ENCODE peak calls at places on chromosome 14, in ten cellular contexts. Y, X, O, T, N, V, F, J, K and G are unnamed samples.

GRCh38 chr14:60632777-60633176 is 16.5 kb downstream of the SIX1 start:
- DNase-seq in Y (no peak), X (no peak), O (no peak), T (no peak), N (no peak), V (no peak), F (no peak), J (no peak), K (no peak), G (no peak)

GRCh38 chr14:94681300-94682060 is 69.3 kb downstream of the SERPINA3 start:
- DNase-seq in Y (no peak), X (no peak), O (peak), T (no peak), N (no peak), V (no peak), F (no peak), J (no peak), K (no peak), G (peak)

GRCh38 chr14:74018029-74018703 is 922 bp downstream of the ENTPD5 start:
- DNase-seq in Y (no peak), X (no peak), O (no peak), T (no peak), N (no peak), V (no peak), F (no peak), J (no peak), K (no peak), G (no peak)

GRCh38 chr14:23005861-23006534 is 3.9 kb downstream of the C14orf93 start:
- DNase-seq in Y (no peak), X (no peak), O (no peak), T (no peak), N (no peak), V (no peak), F (no peak), J (no peak), K (no peak), G (no peak)

GRCh38 chr14:87888136-87888999 is 104.6 kb downstream of the GALC start:
- DNase-seq in Y (no peak), X (no peak), O (peak), T (no peak), N (peak), V (no peak), F (no peak), J (no peak), K (peak), G (no peak)

GRCh38 chr14:30786701-30787100 is 87.7 kb upstream of the COCH start:
- DNase-seq in Y (no peak), X (no peak), O (no peak), T (no peak), N (no peak), V (no peak), F (no peak), J (no peak), K (no peak), G (no peak)

GRCh38 chr14:58690801-58691516 is 53.2 kb downstream of the DACT1 start:
- DNase-seq in Y (no peak), X (no peak), O (no peak), T (no peak), N (no peak), V (no peak), F (peak), J (no peak), K (no peak), G (no peak)

GRCh38 chr14:76467843-76468242 is 91.9 kb downstream of the ESRRB start:
- DNase-seq in Y (no peak), X (no peak), O (no peak), T (no peak), N (no peak), V (no peak), F (no peak), J (no peak), K (no peak), G (no peak)

GRCh38 chr14:21084988-21085853 is 13.2 kb downstream of the ZNF219 start:
- DNase-seq in Y (no peak), X (peak), O (peak), T (no peak), N (no peak), V (no peak), F (peak), J (no peak), K (no peak), G (peak)

GRCh38 chr14:89032086-89032649 is 207.7 kb downstream of the TTC8 start:
- DNase-seq in Y (no peak), X (no peak), O (no peak), T (no peak), N (no peak), V (no peak), F (no peak), J (no peak), K (no peak), G (no peak)

GRCh38 chr14:28609228-28609828 is 157.3 kb upstream of the FOXG1 start:
- DNase-seq in Y (no peak), X (no peak), O (peak), T (peak), N (no peak), V (no peak), F (peak), J (peak), K (no peak), G (peak)

GRCh38 chr14:30547388-30548048 is 11.4 kb upstream of the G2E3 start:
- DNase-seq in Y (no peak), X (no peak), O (no peak), T (no peak), N (no peak), V (no peak), F (peak), J (no peak), K (no peak), G (no peak)

GRCh38 chr14:91363776-91364523 is 53.7 kb downstream of the CCDC88C start:
- DNase-seq in Y (no peak), X (no peak), O (peak), T (no peak), N (no peak), V (no peak), F (peak), J (no peak), K (no peak), G (no peak)

GRCh38 chr14:83463500-83464098 is 1929.9 kb upstream of the SEL1L start:
- DNase-seq in Y (no peak), X (no peak), O (peak), T (no peak), N (no peak), V (peak), F (no peak), J (peak), K (no peak), G (no peak)

GRCh38 chr14:68625366-68626090 is 167.3 kb downstream of the ZFP36L1 start:
- DNase-seq in Y (no peak), X (no peak), O (no peak), T (no peak), N (no peak), V (no peak), F (no peak), J (no peak), K (no peak), G (no peak)

GRCh38 chr14:93962701-93963601 is 13.4 kb downstream of the ASB2 start:
- DNase-seq in Y (no peak), X (no peak), O (no peak), T (no peak), N (no peak), V (no peak), F (peak), J (no peak), K (peak), G (no peak)

GRCh38 chr14:93655078-93655750 is 133.1 kb downstream of the PRIMA1 start:
- DNase-seq in Y (no peak), X (no peak), O (no peak), T (no peak), N (no peak), V (no peak), F (no peak), J (no peak), K (no peak), G (no peak)

GRCh38 chr14:52922656-52923055 is 28.2 kb downstream of the FERMT2 start:
- DNase-seq in Y (no peak), X (no peak), O (no peak), T (no peak), N (no peak), V (no peak), F (no peak), J (no peak), K (no peak), G (no peak)

GRCh38 chr14:83096092-83096491 is 1562.4 kb upstream of the SEL1L start:
- DNase-seq in Y (no peak), X (no peak), O (no peak), T (no peak), N (no peak), V (peak), F (no peak), J (no peak), K (no peak), G (no peak)

GRCh38 chr14:73764881-73765280 is 50.7 kb upstream of the PNMA1 start:
- DNase-seq in Y (no peak), X (no peak), O (peak), T (no peak), N (peak), V (no peak), F (no peak), J (peak), K (no peak), G (no peak)

GRCh38 chr14:26872510-26872909 is 274.7 kb upstream of the NOVA1 start:
- DNase-seq in Y (no peak), X (no peak), O (no peak), T (peak), N (no peak), V (no peak), F (no peak), J (no peak), K (no peak), G (no peak)

GRCh38 chr14:32421781-32422180 is 92.7 kb downstream of the AKAP6 start:
- DNase-seq in Y (no peak), X (no peak), O (no peak), T (no peak), N (no peak), V (no peak), F (no peak), J (no peak), K (no peak), G (no peak)

GRCh38 chr14:29857545-29857944 is 70.1 kb downstream of the PRKD1 start:
- DNase-seq in Y (no peak), X (no peak), O (no peak), T (no peak), N (no peak), V (no peak), F (no peak), J (no peak), K (no peak), G (no peak)

GRCh38 chr14:61080591-61081010 is 99.6 kb downstream of the SLC38A6 start:
- DNase-seq in Y (no peak), X (no peak), O (no peak), T (no peak), N (no peak), V (peak), F (no peak), J (no peak), K (no peak), G (no peak)

GRCh38 chr14:22802860-22803562 is 12.2 kb downstream of the SLC7A7 start:
- DNase-seq in Y (no peak), X (no peak), O (no peak), T (no peak), N (no peak), V (no peak), F (no peak), J (no peak), K (no peak), G (no peak)

GRCh38 chr14:69643430-69644200 is 32.2 kb downstream of the SUSD6 start:
- DNase-seq in Y (no peak), X (no peak), O (peak), T (no peak), N (peak), V (no peak), F (no peak), J (no peak), K (peak), G (no peak)

GRCh38 chr14:58239259-58240210 is 5.1 kb upstream of the PSMA3 start:
- DNase-seq in Y (peak), X (peak), O (peak), T (peak), N (peak), V (no peak), F (peak), J (peak), K (peak), G (peak)

GRCh38 chr14:59905193-59905592 is 14.8 kb upstream of the LRRC9 start:
- DNase-seq in Y (no peak), X (no peak), O (no peak), T (no peak), N (no peak), V (no peak), F (no peak), J (no peak), K (no peak), G (no peak)

GRCh38 chr14:93019367-93019843 is 96.3 kb downstream of the ITPK1 start:
- DNase-seq in Y (no peak), X (no peak), O (no peak), T (no peak), N (no peak), V (no peak), F (no peak), J (peak), K (no peak), G (peak)

GRCh38 chr14:76977793-76978730 is 50.4 kb downstream of the IRF2BPL start:
- DNase-seq in Y (peak), X (peak), O (peak), T (peak), N (peak), V (peak), F (peak), J (no peak), K (peak), G (no peak)

GRCh38 chr14:75049136-75049535 is 2.1 kb downstream of the MLH3 start:
- DNase-seq in Y (no peak), X (no peak), O (no peak), T (no peak), N (no peak), V (no peak), F (no peak), J (no peak), K (no peak), G (no peak)

GRCh38 chr14:49995162-49995561 is 102.3 kb downstream of the ARF6 start:
- DNase-seq in Y (no peak), X (no peak), O (no peak), T (no peak), N (no peak), V (no peak), F (no peak), J (no peak), K (no peak), G (no peak)

GRCh38 chr14:56359245-56359644 is 220.4 kb upstream of the TMEM260 start:
- DNase-seq in Y (no peak), X (no peak), O (no peak), T (no peak), N (no peak), V (no peak), F (no peak), J (no peak), K (no peak), G (no peak)

GRCh38 chr14:94446126-94446525 is 6.5 kb downstream of the SERPINA11 start:
- DNase-seq in Y (no peak), X (no peak), O (no peak), T (no peak), N (no peak), V (no peak), F (no peak), J (no peak), K (no peak), G (no peak)

GRCh38 chr14:74524076-74524812 is 30.7 kb downstream of the ISCA2 start:
- DNase-seq in Y (no peak), X (peak), O (peak), T (no peak), N (peak), V (no peak), F (no peak), J (no peak), K (no peak), G (no peak)

GRCh38 chr14:52907949-52908348 is 42.9 kb downstream of the FERMT2 start:
- DNase-seq in Y (no peak), X (no peak), O (no peak), T (no peak), N (no peak), V (no peak), F (no peak), J (no peak), K (no peak), G (no peak)

GRCh38 chr14:61184117-61184516 is 97.0 kb downstream of the TMEM30B start:
- DNase-seq in Y (no peak), X (no peak), O (no peak), T (no peak), N (no peak), V (peak), F (no peak), J (no peak), K (no peak), G (peak)

GRCh38 chr14:71432334-71432733 is 499.9 kb upstream of the RGS6 start:
- DNase-seq in Y (no peak), X (no peak), O (no peak), T (no peak), N (no peak), V (no peak), F (no peak), J (no peak), K (no peak), G (no peak)

GRCh38 chr14:79363291-79363690 is 848.0 kb downstream of the DIO2 start:
- DNase-seq in Y (no peak), X (no peak), O (no peak), T (no peak), N (no peak), V (no peak), F (no peak), J (no peak), K (no peak), G (no peak)

GRCh38 chr14:24279301-24280186 is 8.1 kb upstream of the RABGGTA start:
- DNase-seq in Y (peak), X (no peak), O (no peak), T (no peak), N (no peak), V (no peak), F (no peak), J (peak), K (peak), G (no peak)
- H3K27ac ChIP-seq in Y (no peak), X (peak), O (no peak), T (peak), N (no peak), V (no peak), F (peak), J (peak), K (peak), G (no peak)

GRCh38 chr14:100677925-100678765 is 48.5 kb upstream of the DLK1 start:
- DNase-seq in Y (no peak), X (peak), O (no peak), T (peak), N (peak), V (peak), F (peak), J (no peak), K (no peak), G (no peak)

GRCh38 chr14:100679707-100680438 is 46.8 kb upstream of the DLK1 start:
- DNase-seq in Y (no peak), X (peak), O (peak), T (no peak), N (peak), V (peak), F (no peak), J (no peak), K (no peak), G (peak)

GRCh38 chr14:100677152-100677924 is 49.4 kb upstream of the DLK1 start:
- DNase-seq in Y (no peak), X (no peak), O (peak), T (no peak), N (peak), V (no peak), F (no peak), J (no peak), K (no peak), G (no peak)

GRCh38 chr14:100680439-100681051 is 46.1 kb upstream of the DLK1 start:
- DNase-seq in Y (no peak), X (no peak), O (peak), T (no peak), N (no peak), V (no peak), F (no peak), J (no peak), K (no peak), G (peak)

DNA sequence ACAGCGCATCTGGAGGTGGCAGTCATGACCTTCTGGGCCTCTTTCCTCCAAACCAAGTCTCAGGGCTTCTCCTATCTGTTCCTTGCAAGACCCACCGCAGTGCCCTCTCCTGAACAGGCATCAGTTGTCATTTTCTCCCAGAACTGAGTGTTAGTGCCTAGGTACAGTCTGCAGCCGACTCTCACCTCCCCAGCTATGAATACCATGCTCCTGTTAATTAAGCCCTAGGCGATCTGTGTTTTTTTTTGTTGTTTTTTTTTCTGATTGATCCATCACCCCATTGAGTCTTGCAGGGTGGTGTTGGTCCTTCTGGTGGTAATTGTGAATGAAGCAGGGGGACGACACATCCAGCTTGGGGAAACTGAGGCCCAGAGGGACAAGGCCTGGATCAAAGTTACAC is 47.5 kb upstream of the DLK1 start:
- DNase-seq in Y (no peak), X (no peak), O (no peak), T (no peak), N (no peak), V (no peak), F (no peak), J (no peak), K (no peak), G (no peak)
- H3K27ac ChIP-seq in Y (no peak), X (peak), O (peak), T (no peak), N (peak), V (no peak), F (no peak), J (no peak), K (no peak), G (peak)

DNA sequence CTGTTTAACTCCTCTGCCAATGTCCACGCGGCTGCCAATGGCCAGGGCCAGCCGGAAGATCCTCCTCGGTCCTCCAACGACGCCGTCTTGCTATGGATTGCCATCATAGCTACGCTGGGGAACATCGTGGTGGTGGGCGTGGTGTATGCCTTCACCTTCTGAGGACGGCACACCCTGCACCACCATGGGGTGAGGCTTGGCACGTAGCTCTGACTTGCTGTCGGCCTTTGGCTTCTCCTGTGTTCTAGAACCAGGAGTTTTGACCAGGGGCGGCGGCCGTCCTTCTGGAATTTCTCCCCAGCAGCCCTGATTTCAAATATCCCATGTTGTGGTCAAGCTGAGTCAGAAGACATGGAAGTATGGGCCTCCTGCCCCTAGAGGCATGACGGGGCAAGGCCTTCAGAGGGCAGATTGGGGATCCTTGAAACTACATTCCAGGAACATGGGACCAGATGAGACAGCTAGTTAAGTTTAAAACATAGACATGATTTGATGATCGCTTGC is 47.5 kb downstream of the C14orf132 start:
- DNase-seq in Y (no peak), X (no peak), O (no peak), T (no peak), N (no peak), V (no peak), F (no peak), J (no peak), K (no peak), G (no peak)
- H3K27ac ChIP-seq in Y (no peak), X (no peak), O (no peak), T (no peak), N (no peak), V (no peak), F (no peak), J (no peak), K (no peak), G (no peak)

GRCh38 chr14:104657563-104658324 is 31.7 kb upstream of the INF2 start:
- DNase-seq in Y (no peak), X (no peak), O (no peak), T (no peak), N (no peak), V (no peak), F (no peak), J (no peak), K (no peak), G (no peak)

GRCh38 chr14:104657114-104657524 is 32.3 kb upstream of the INF2 start:
- DNase-seq in Y (no peak), X (no peak), O (no peak), T (peak), N (no peak), V (no peak), F (no peak), J (no peak), K (no peak), G (no peak)

GRCh38 chr14:104654119-104654518 is 35.3 kb upstream of the INF2 start:
- DNase-seq in Y (no peak), X (no peak), O (no peak), T (no peak), N (no peak), V (no peak), F (no peak), J (no peak), K (no peak), G (no peak)

GRCh38 chr14:104655128-104655848 is 34.1 kb upstream of the INF2 start:
- DNase-seq in Y (no peak), X (no peak), O (no peak), T (peak), N (no peak), V (no peak), F (no peak), J (no peak), K (no peak), G (no peak)

DNA sequence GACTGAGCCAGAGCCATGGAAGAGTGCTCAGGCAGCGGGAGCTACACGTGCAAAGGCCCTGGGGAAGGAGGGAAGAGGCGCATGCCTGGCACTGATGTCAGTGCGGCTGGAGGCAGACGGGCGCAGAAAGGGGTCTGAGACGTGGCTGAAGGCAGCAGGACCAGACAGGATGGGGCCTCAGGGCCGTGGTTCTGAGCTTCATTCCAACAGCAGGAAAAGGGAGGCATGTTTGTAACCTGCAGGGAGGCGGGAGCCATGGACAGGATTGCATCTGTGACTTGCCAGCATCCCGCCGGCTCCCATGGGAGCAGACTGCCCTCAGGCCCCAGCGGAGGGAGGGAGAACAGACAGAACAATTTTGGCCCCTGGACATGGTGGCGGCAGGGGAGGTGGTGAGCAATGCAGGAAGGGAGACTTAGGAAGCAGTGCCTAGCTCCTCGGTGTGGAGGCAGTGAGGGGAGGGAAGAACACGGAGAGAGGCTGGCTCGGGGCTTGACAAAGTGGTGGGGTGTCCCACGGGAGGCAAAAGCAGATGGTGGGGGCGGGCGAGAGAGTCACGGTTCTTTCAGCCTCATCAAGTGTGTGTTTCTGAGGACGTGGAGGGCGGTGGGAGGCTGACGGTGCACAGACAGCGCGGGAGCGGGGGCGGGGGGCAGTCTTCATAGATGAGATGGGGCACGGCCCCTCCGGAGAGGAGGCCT is 33.3 kb upstream of the INF2 start:
- DNase-seq in Y (no peak), X (no peak), O (no peak), T (peak), N (no peak), V (no peak), F (peak), J (no peak), K (no peak), G (peak)
- H3K27ac ChIP-seq in Y (no peak), X (no peak), O (no peak), T (peak), N (no peak), V (no peak), F (no peak), J (no peak), K (no peak), G (no peak)